ENCODE peak calls at places on chromosomes 12 and 14, in five cellular contexts. A is effector memory CD4-positive, alpha-beta T cell; K is fibroblast of pulmonary artery; M is T-helper 2 cell; I is AG20443. F is an unnamed sample.
A peak's percentile ranks its signal among the peaks of the same experiment; 100 is the strongest.

GRCh38 chr14:93032301-93032929 is 83.3 kb downstream of the ITPK1 start:
- DNase-seq in I (peak; percentile 55), A (no peak), M (no peak), K (no peak), F (no peak)

GRCh38 chr12:32115404-32116104 is 8.9 kb downstream of the BICD1 start:
- DNase-seq in K (peak; percentile 99), M (no peak), A (no peak), I (peak; percentile 93), F (peak; percentile 99)

GRCh38 chr12:190881-191280 is 23.1 kb downstream of the SLC6A12 start:
- DNase-seq in A (no peak), M (no peak), I (no peak), K (no peak), F (no peak)

GRCh38 chr12:27257104-27257848 is 13.2 kb downstream of the STK38L start:
- DNase-seq in I (peak; percentile 32), M (no peak), A (no peak), K (no peak), F (no peak)

GRCh38 chr14:64671591-64671990 is 32.6 kb upstream of the PLEKHG3 start:
- DNase-seq in K (peak; percentile 83), I (peak; percentile 73), A (no peak), M (no peak), F (peak; percentile 49)

GRCh38 chr14:88902850-88903249 is 78.4 kb downstream of the TTC8 start:
- DNase-seq in A (no peak), M (no peak), K (no peak), I (no peak), F (no peak)

GRCh38 chr14:72894623-72895378 is 900 bp upstream of the DPF3 start:
- DNase-seq in I (peak; percentile 21), K (no peak), A (no peak), M (no peak), F (no peak)

GRCh38 chr14:22886500-22887259 is 3.7 kb downstream of the REM2 start:
- DNase-seq in A (peak; percentile 73), K (peak; percentile 54), I (peak; percentile 90), M (peak; percentile 60), F (peak; percentile 37)

GRCh38 chr14:69535230-69535848 is 39.3 kb downstream of the CCDC177 start:
- DNase-seq in M (no peak), A (no peak), I (peak; percentile 86), K (peak; percentile 70), F (peak; percentile 40)

GRCh38 chr12:4271433-4272013 is 2.0 kb upstream of the CCND2 start:
- DNase-seq in M (no peak), I (no peak), K (peak; percentile 18), A (no peak), F (no peak)

GRCh38 chr12:77940011-77940423 is 109.3 kb downstream of the NAV3 start:
- DNase-seq in A (no peak), M (no peak), I (peak; percentile 64), K (peak; percentile 83), F (peak; percentile 64)

GRCh38 chr12:114397978-114398881 is 7.7 kb downstream of the TBX5 start:
- DNase-seq in A (no peak), K (no peak), M (no peak), I (no peak), F (no peak)

GRCh38 chr12:68894276-68894855 is 38.6 kb downstream of the CPM start:
- DNase-seq in A (no peak), M (no peak), I (no peak), K (no peak), F (no peak)

GRCh38 chr12:8951744-8952143 is 2.3 kb upstream of the M6PR start:
- DNase-seq in M (no peak), K (no peak), A (peak; percentile 19), I (no peak), F (no peak)